ENCODE peak calls at places on chromosome 5, in six cellular contexts. P, W, N, G, F and H are unnamed samples.

GRCh38 chr5:9720361-9720760 is 90.2 kb upstream of the TAS2R1 start:
- DNase-seq in P (no peak), W (no peak), N (no peak), G (no peak), F (no peak), H (no peak)

GRCh38 chr5:126676195-126676624 is 75.5 kb downstream of the PHAX start:
- DNase-seq in P (peak), W (peak), N (peak), G (no peak), F (peak), H (peak)

GRCh38 chr5:83715316-83716060 is 5.2 kb downstream of the HAPLN1 start:
- DNase-seq in P (no peak), W (no peak), N (no peak), G (no peak), F (no peak), H (no peak)

GRCh38 chr5:58317808-58318207 is 142.1 kb downstream of the PLK2 start:
- DNase-seq in P (no peak), W (no peak), N (no peak), G (no peak), F (no peak), H (no peak)

GRCh38 chr5:27472000-27472763 is 433.8 kb upstream of the CDH9 start:
- DNase-seq in P (peak), W (no peak), N (peak), G (no peak), F (no peak), H (no peak)

GRCh38 chr5:138706655-138707480 is 46.4 kb upstream of the CTNNA1 start:
- DNase-seq in P (peak), W (no peak), N (no peak), G (peak), F (no peak), H (no peak)

GRCh38 chr5:159884917-159885620 is 31.2 kb upstream of the ADRA1B start:
- DNase-seq in P (no peak), W (no peak), N (no peak), G (no peak), F (no peak), H (no peak)

GRCh38 chr5:158832096-158832495 is 267.6 kb downstream of the EBF1 start:
- DNase-seq in P (no peak), W (no peak), N (no peak), G (no peak), F (no peak), H (no peak)

GRCh38 chr5:27124590-27124989 is 86.2 kb upstream of the CDH9 start:
- DNase-seq in P (peak), W (no peak), N (peak), G (no peak), F (no peak), H (no peak)

GRCh38 chr5:135998889-135999288 is 29.9 kb upstream of the TGFBI start:
- DNase-seq in P (no peak), W (no peak), N (no peak), G (no peak), F (no peak), H (no peak)

GRCh38 chr5:82673460-82673859 is 395.3 kb upstream of the RPS23 start:
- DNase-seq in P (no peak), W (no peak), N (no peak), G (no peak), F (no peak), H (no peak)

GRCh38 chr5:64506567-64507321 is 929 bp downstream of the RGS7BP start:
- DNase-seq in P (no peak), W (no peak), N (no peak), G (no peak), F (no peak), H (no peak)

GRCh38 chr5:91419136-91419535 is 36.0 kb upstream of the ARRDC3 start:
- DNase-seq in P (no peak), W (no peak), N (no peak), G (no peak), F (no peak), H (no peak)

GRCh38 chr5:127428748-127429147 is 88.7 kb upstream of the PRRC1 start:
- DNase-seq in P (no peak), W (no peak), N (no peak), G (no peak), F (no peak), H (no peak)

GRCh38 chr5:34831328-34831727 is 7.6 kb upstream of the TTC23L start:
- DNase-seq in P (no peak), W (no peak), N (no peak), G (no peak), F (no peak), H (no peak)